ENCODE peak calls at places on chromosomes 4 and X, in four cellular contexts. N is HepG2, Y is A549, H is K562. K is an unnamed sample.

GRCh38 chr4:139798456-139798855 is 132.8 kb downstream of the MGST2 start:
- DNase-seq in N (no peak), Y (no peak), H (no peak), K (no peak)

GRCh38 chr4:9924750-9925149 is 96.5 kb downstream of the SLC2A9 start:
- DNase-seq in N (no peak), Y (no peak), H (no peak), K (no peak)

GRCh38 chrX:75655627-75656026 is 129.4 kb downstream of the MAGEE2 start:
- DNase-seq in N (no peak), Y (no peak), H (no peak), K (no peak)

GRCh38 chrX:88612870-88613329 is 134.1 kb upstream of the CPXCR1 start:
- DNase-seq in N (peak; percentile 1), Y (no peak), H (no peak), K (no peak)

GRCh38 chr4:140092094-140092820 is 61.7 kb downstream of the MAML3 start:
- DNase-seq in N (no peak), Y (no peak), H (peak; percentile 6), K (peak; percentile 70)

GRCh38 chr4:8537041-8537461 is 43.1 kb upstream of the GPR78 start:
- DNase-seq in N (peak; percentile 42), Y (peak; percentile 44), H (peak; percentile 21), K (no peak)

GRCh38 chrX:21529771-21530170 is 128.4 kb downstream of the KLHL34 start:
- DNase-seq in N (no peak), Y (no peak), H (no peak), K (no peak)

GRCh38 chrX:12315526-12315925 is 177.3 kb downstream of the FRMPD4 start:
- DNase-seq in N (no peak), Y (no peak), H (no peak), K (no peak)

GRCh38 chrX:53714580-53715335 is 28.2 kb upstream of the HUWE1 start:
- DNase-seq in N (no peak), Y (no peak), H (peak; percentile 4), K (peak; percentile 14)

GRCh38 chr4:73869130-73870055 is at the start of gene CXCL1:
- DNase-seq in N (no peak), Y (peak; percentile 37), H (peak; percentile 68), K (peak; percentile 62)

GRCh38 chr4:157996061-157996460 is 176.8 kb downstream of the GASK1B start:
- DNase-seq in N (no peak), Y (no peak), H (no peak), K (no peak)

GRCh38 chr4:83360018-83360417 is 25.4 kb upstream of the HPSE start:
- DNase-seq in N (no peak), Y (no peak), H (no peak), K (no peak)

GRCh38 chr4:110270492-110271197 is 72.2 kb upstream of the ELOVL6 start:
- DNase-seq in N (no peak), Y (no peak), H (no peak), K (no peak)

GRCh38 chr4:133866328-133866699 is 335.3 kb downstream of the PABPC4L start:
- DNase-seq in N (no peak), Y (no peak), H (no peak), K (no peak)

GRCh38 chrX:130916636-130917422 is 13.8 kb upstream of the ENOX2 start:
- DNase-seq in N (peak; percentile 35), Y (peak; percentile 44), H (peak; percentile 74), K (peak; percentile 22)

GRCh38 chr4:185797018-185797417 is 15.0 kb downstream of the SORBS2 start:
- DNase-seq in N (no peak), Y (no peak), H (no peak), K (no peak)

GRCh38 chr4:8842614-8843013 is 29.0 kb downstream of the HMX1 start:
- DNase-seq in N (no peak), Y (no peak), H (no peak), K (no peak)

GRCh38 chr4:155999743-156000142 is 46.1 kb upstream of the CTSO start:
- DNase-seq in N (no peak), Y (no peak), H (no peak), K (peak; percentile 88)

DNA sequence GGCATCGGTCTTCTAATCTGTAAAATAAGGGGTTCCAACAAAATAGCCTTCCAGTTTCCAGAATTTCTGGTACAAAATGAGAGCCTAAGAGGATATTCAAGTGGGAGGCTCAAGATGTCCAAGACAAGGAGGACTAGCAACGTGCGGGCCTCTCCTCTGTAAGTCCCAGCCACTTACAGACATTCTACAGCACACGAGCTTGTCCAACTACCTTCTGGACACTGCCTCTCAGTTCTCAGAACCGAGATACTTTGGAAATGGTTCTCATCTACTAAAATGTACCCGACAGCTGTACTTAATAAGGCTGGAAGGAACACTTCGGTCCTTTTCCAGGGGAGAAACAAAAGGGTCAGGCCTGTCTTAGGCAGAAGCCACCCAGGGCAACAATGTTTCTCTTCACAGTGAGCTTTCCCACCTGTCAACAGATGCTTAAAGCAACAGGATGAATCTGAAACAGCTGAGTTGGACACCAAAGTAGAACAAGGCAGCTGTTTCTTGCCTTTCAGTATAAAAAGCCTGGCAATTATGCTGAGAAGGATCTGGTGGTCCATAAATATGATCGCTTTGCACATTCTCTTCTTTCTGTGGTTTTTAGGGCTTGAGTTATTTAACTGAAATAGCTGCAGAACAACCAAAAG is 127.0 kb downstream of the HS6ST2 start:
- DNase-seq in N (no peak), Y (no peak), H (no peak), K (no peak)
- TF ChIP-seq NR3C1 in N (no peak), Y (no peak), H (no peak), K (no peak)

GRCh38 chrX:84729408-84729807 is 227.2 kb upstream of the HDX start:
- DNase-seq in N (no peak), Y (no peak), H (no peak), K (no peak)

GRCh38 chrX:84735025-84735424 is 232.8 kb upstream of the HDX start:
- DNase-seq in N (peak; percentile 38), Y (no peak), H (no peak), K (no peak)

GRCh38 chrX:84724576-84724975 is 222.3 kb upstream of the HDX start:
- DNase-seq in N (no peak), Y (no peak), H (no peak), K (no peak)

DNA sequence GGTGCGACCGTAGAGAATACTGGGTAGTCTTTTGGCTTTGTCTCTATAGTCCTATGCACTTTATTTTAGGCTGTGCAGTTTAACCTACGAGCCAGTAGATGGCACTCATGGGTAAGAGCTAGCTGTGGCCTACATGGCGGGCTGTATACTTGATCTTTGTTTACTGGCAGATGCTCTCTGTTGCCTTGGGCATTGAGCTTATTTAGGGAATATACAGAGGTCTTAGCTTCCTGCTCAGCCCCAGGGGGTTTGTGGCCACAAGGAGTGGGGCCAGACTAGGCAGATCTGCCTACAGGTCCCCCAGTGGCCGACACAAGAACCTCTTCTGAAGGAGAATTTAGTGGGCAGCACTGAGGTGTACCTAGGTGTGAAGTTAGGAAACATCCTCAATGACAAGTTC is 227.6 kb upstream of the HDX start:
- DNase-seq in N (peak; percentile 5), Y (peak; percentile 5), H (peak; percentile 16), K (peak; percentile 26)
- TF ChIP-seq HMGXB4 in N (no peak), Y (no peak), H (no peak), K (no peak)

GRCh38 chr4:142683503-142683902 is 162.6 kb downstream of the INPP4B start:
- DNase-seq in N (no peak), Y (no peak), H (no peak), K (no peak)
- TF ChIP-seq ESRRA in N (no peak), Y (no peak), H (no peak), K (no peak)

DNA sequence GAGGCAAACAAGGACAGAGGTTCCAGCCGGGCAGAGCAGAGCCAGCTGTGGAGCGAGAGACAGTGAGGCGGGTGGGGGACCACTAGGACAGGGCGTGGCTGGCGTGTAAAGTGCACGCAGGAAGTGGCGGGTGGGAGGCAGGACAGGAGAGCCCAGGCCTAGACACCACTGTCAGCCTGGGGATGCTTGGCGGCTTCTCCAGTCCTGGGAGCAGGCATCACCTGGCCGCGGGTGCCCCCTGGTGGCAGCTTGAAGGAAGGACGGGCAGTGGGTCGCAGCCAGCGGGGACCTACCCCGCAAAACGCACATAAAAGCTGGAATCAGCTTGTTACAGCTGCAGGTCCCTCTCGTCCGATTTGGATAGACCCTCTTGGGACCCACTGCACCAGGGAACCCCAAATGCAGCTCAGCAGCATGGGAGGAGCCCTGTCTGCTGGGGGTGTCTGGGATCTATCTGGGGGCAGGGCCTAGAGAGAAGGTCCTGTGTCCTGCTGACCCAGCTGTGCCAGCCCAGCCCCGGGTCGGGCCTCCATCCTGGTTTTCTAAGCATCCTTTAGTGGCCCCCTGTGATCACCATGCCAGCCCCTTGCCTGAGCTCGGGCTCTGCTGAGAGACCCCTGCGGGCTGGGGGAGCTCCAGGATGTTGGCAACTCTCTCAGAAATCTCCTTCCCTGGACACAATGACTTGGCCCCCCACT is 57.7 kb downstream of the WFS1 start:
- DNase-seq in N (peak; percentile 60), Y (peak; percentile 49), H (peak; percentile 79), K (peak; percentile 89)
- TF ChIP-seq NR3C1 in N (no peak), Y (no peak), H (no peak), K (no peak)

DNA sequence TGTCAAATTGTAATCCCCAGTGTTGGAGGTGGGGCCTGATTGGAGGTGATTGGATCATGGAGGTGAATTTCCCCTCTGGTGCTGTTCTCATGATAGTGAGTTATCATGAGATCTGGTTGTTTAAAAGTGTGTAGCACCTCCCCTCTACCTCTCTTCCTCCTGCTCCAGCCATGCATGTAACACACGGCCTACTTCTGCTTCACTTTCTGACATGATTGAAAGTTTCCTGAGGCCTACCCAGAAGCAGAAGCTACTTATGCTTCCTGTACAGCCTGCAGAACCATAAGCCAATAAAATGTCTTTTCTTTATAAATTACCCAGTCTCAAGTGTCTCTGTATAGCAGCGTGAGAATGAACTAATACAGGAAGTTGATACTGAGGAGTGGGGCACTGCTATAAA is 61.7 kb upstream of the DDX60 start:
- DNase-seq in N (no peak), Y (no peak), H (no peak), K (no peak)
- TF ChIP-seq HMGXB4 in N (no peak), Y (no peak), H (no peak), K (no peak)

GRCh38 chr4:34181311-34181808 is 2063.0 kb downstream of the ARAP2 start:
- DNase-seq in N (no peak), Y (peak; percentile 4), H (no peak), K (no peak)
- TF ChIP-seq ESRRA in N (no peak), Y (no peak), H (no peak), K (no peak)

K was measured in WTC11.